ENCODE peak calls at places on chromosomes 4 and X, in ten cellular contexts. X is CD4-positive, alpha-beta memory T cell; N is lung; D is brain microvascular endothelial cell; E is pancreas; C is heart left ventricle; G is PC-3; K is AG04450; V is ovary; A is right lobe of liver. S is an unnamed sample.

GRCh38 chrX:46317158-46317557 is 228.1 kb downstream of the ZNF674 start:
- DNase-seq in A (no peak), K (no peak), N (no peak), X (no peak), D (no peak), V (no peak), G (peak; percentile 66), E (no peak), C (no peak), S (no peak)

GRCh38 chr4:123554263-123554662 is 157.7 kb downstream of the SPRY1 start:
- DNase-seq in N (no peak), E (no peak), C (no peak), D (no peak), K (no peak), A (no peak), X (no peak), V (no peak), G (no peak), S (no peak)

GRCh38 chr4:101795704-101796103 is 5.2 kb downstream of the BANK1 start:
- DNase-seq in D (no peak), E (no peak), V (no peak), X (no peak), C (no peak), G (no peak), A (no peak), N (no peak), K (no peak), S (no peak)

GRCh38 chrX:23792861-23793553 is 10.0 kb downstream of the SAT1 start:
- DNase-seq in K (no peak), D (no peak), X (no peak), C (no peak), E (no peak), N (peak; percentile 38), V (no peak), G (no peak), A (no peak), S (no peak)

GRCh38 chrX:107000013-107000515 is at the start of gene MORC4:
- DNase-seq in D (peak; percentile 81), G (peak; percentile 82), K (peak; percentile 27), V (peak; percentile 83), E (peak; percentile 90), C (peak; percentile 80), X (peak; percentile 72), N (peak; percentile 84), A (peak; percentile 87), S (peak; percentile 37)

GRCh38 chr4:4733663-4734062 is 125.8 kb upstream of the MSX1 start:
- DNase-seq in X (no peak), C (no peak), A (no peak), N (no peak), G (no peak), E (no peak), D (no peak), V (no peak), K (no peak), S (no peak)

GRCh38 chr4:52780206-52780605 is 29.0 kb upstream of the ERVMER34-1 start:
- DNase-seq in C (peak; percentile 43), A (no peak), E (no peak), V (no peak), N (no peak), G (peak; percentile 52), D (no peak), X (no peak), K (peak; percentile 3), S (no peak)

GRCh38 chrX:129983575-129984131 is 1.2 kb downstream of the BCORL1 start:
- DNase-seq in X (peak; percentile 34), K (no peak), C (peak; percentile 30), A (peak; percentile 55), V (peak; percentile 50), N (no peak), G (no peak), D (no peak), E (peak; percentile 35), S (no peak)

GRCh38 chrX:47706575-47706974 is 47.6 kb upstream of the UXT start:
- DNase-seq in C (no peak), N (no peak), K (no peak), V (no peak), D (peak; percentile 7), E (no peak), X (no peak), A (no peak), G (no peak), S (no peak)

GRCh38 chrX:148500428-148501120 is at the start of gene AFF2:
- DNase-seq in V (peak; percentile 52), G (no peak), E (peak; percentile 38), A (peak; percentile 57), K (no peak), N (peak; percentile 29), X (peak; percentile 39), D (peak; percentile 4), C (peak; percentile 19), S (no peak)

GRCh38 chrX:51851507-51852085 is 41.8 kb upstream of the MAGED1 start:
- DNase-seq in G (peak; percentile 28), D (no peak), A (no peak), X (no peak), V (no peak), K (no peak), E (no peak), N (no peak), C (no peak), S (no peak)

GRCh38 chrX:51852096-51852495 is 41.3 kb upstream of the MAGED1 start:
- DNase-seq in K (no peak), V (no peak), N (no peak), G (no peak), D (no peak), C (no peak), E (no peak), A (no peak), X (no peak), S (no peak)

GRCh38 chrX:51853251-51853650 is 40.2 kb upstream of the MAGED1 start:
- DNase-seq in E (no peak), V (no peak), K (no peak), C (no peak), D (no peak), X (no peak), N (no peak), A (no peak), G (no peak), S (no peak)

GRCh38 chrX:51855698-51856097 is 37.7 kb upstream of the MAGED1 start:
- DNase-seq in C (no peak), X (no peak), E (no peak), K (no peak), V (no peak), D (no peak), A (no peak), G (no peak), N (no peak), S (no peak)

GRCh38 chrX:51852621-51853020 is 40.8 kb upstream of the MAGED1 start:
- DNase-seq in A (no peak), E (no peak), V (no peak), D (no peak), K (no peak), C (no peak), G (no peak), N (no peak), X (no peak), S (no peak)
- H3K4me3 ChIP-seq in A (no peak overlapping the region), E (no peak overlapping the region), V (no peak overlapping the region), D (no peak overlapping the region), K (no peak overlapping the region), C (no peak overlapping the region), G (no peak overlapping the region), N (no peak overlapping the region), X (no peak overlapping the region), S (no peak overlapping the region)

GRCh38 chr4:184441461-184442392 is 32.6 kb downstream of the IRF2 start:
- DNase-seq in K (no peak), X (no peak), D (no peak), N (no peak), V (peak; percentile 45), G (no peak), A (no peak), E (no peak), C (no peak), S (no peak)

GRCh38 chr4:184437988-184438774 is 36.2 kb downstream of the IRF2 start:
- DNase-seq in E (no peak), K (no peak), G (no peak), D (no peak), A (no peak), N (no peak), X (no peak), V (no peak), C (no peak), S (no peak)

GRCh38 chr4:184439386-184439785 is 35.0 kb downstream of the IRF2 start:
- DNase-seq in N (no peak), D (no peak), K (no peak), V (no peak), X (no peak), A (no peak), C (no peak), G (no peak), E (no peak), S (no peak)

GRCh38 chr4:184440593-184441358 is 33.6 kb downstream of the IRF2 start:
- DNase-seq in N (no peak), A (no peak), G (no peak), D (no peak), K (no peak), E (no peak), C (no peak), X (no peak), V (no peak), S (no peak)

GRCh38 chr4:184439856-184440592 is 34.3 kb downstream of the IRF2 start:
- DNase-seq in E (peak; percentile 37), G (no peak), D (peak; percentile 87), N (peak; percentile 44), A (no peak), V (peak; percentile 53), K (peak; percentile 79), X (no peak), C (no peak), S (no peak)
- H3K27ac ChIP-seq in E (peak overlapping the region; percentile 38), G (no peak overlapping the region), D (peak overlapping the region; percentile 46), N (peak overlapping the region; percentile 51), A (no peak overlapping the region), V (no peak overlapping the region), K (peak overlapping the region; percentile 88), X (no peak overlapping the region), C (peak overlapping the region; percentile 1), S (no peak overlapping the region)

GRCh38 chr4:2416564-2417195 is 1.8 kb downstream of the ZFYVE28 start:
- DNase-seq in N (no peak), X (no peak), A (no peak), V (no peak), E (peak; percentile 50), C (no peak), G (no peak), K (no peak), D (no peak), S (peak; percentile 18)
- H3K4me3 ChIP-seq in N (peak overlapping the region; percentile 74), X (no peak overlapping the region), A (peak overlapping the region; percentile 29), V (peak overlapping the region; percentile 41), E (peak overlapping the region; percentile 10), C (peak overlapping the region; percentile 84), G (peak overlapping the region; percentile 71), K (no peak overlapping the region), D (peak overlapping the region; percentile 32), S (peak overlapping the region; percentile 44)

DNA sequence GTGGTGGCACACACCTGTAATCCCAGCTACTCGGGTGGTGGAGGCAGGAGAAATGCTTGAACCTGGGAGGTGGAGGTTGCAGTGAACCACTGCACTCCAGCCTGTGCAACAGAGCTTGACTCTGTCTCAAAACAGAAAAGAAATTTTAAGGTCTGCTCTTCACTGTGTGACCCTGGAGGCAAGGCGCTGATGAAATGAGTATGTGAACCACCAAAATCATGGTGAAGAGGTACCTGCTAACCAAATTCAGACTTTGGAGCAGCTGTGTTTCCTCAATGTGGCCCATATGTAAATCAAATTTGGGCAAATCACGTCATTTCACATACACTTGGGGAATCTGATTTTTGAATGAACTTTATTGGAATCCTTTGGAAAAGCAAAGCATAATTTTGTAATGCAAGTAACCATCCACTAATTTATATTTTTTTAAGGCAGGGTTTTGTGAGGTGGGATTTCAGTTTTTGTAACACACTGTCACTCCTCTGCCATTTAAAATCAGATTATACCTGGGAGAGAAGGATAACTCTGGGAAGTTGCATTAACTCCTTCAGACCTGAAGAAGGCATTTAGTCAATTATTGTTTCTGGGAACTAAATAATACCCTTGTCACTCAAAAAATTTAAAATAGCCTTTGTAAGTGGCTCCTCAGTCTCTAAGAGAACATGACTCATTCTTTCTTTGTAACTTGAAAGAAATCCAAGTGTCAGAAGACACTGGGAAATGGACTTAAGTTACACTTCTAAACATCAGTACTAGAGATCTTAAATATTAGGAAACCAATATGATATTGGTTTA is 24.0 kb downstream of the DOCK11 start:
- DNase-seq in E (no peak), A (no peak), G (peak; percentile 31), N (no peak), C (no peak), X (no peak), V (no peak), D (no peak), K (no peak), S (no peak)
- H3K27ac ChIP-seq in E (no peak overlapping the region), A (no peak overlapping the region), G (no peak overlapping the region), N (no peak overlapping the region), C (no peak overlapping the region), X (no peak overlapping the region), V (no peak overlapping the region), D (peak overlapping the region; percentile 78), K (peak overlapping the region; percentile 79), S (peak overlapping the region; percentile 55)